ENCODE peak calls at places on chromosomes 13 and 19, in four cellular contexts. K is lower lobe of right lung, D is HCT116, R is adrenal gland. I is an unnamed sample.

GRCh38 chr19:2722541-2723344 is 1.6 kb upstream of the DIRAS1 start:
- DNase-seq in R (peak), D (no peak), K (peak), I (no peak)

GRCh38 chr13:89097994-89098393 is 1426.8 kb downstream of the SLITRK5 start:
- DNase-seq in K (no peak), D (no peak), R (no peak), I (no peak)

GRCh38 chr13:108957369-108958012 is 328.1 kb downstream of the MYO16 start:
- DNase-seq in D (peak), R (peak), K (no peak), I (no peak)

GRCh38 chr19:16435238-16435911 is 36.4 kb downstream of the EPS15L1 start:
- DNase-seq in R (no peak), D (no peak), K (no peak), I (no peak)

GRCh38 chr19:6238256-6238642 is 41.5 kb downstream of the MLLT1 start:
- DNase-seq in R (no peak), K (no peak), D (no peak), I (no peak)

GRCh38 chr19:22607653-22608430 is 26.3 kb upstream of the ZNF492 start:
- DNase-seq in D (no peak), K (no peak), R (no peak), I (no peak)

GRCh38 chr13:99311748-99312492 is 4.7 kb upstream of the GPR183 start:
- DNase-seq in R (peak), D (no peak), K (no peak), I (no peak)

GRCh38 chr13:48296528-48296927 is 7.0 kb upstream of the RB1 start:
- DNase-seq in K (no peak), R (no peak), D (no peak), I (no peak)

GRCh38 chr19:6767357-6768235 is at the start of gene SH2D3A:
- DNase-seq in R (peak), D (peak), K (peak), I (peak)

GRCh38 chr19:18020212-18021067 is 12.5 kb downstream of the ARRDC2 start:
- DNase-seq in R (peak), K (peak), D (no peak), I (no peak)

GRCh38 chr19:7790416-7790815 is 27.4 kb downstream of the CLEC4M start:
- DNase-seq in K (no peak), R (no peak), D (no peak), I (no peak)

GRCh38 chr19:38675611-38676010 is 28.2 kb downstream of the ACTN4 start:
- DNase-seq in R (no peak), K (no peak), D (no peak), I (no peak)

GRCh38 chr19:2282062-2282861 is at the start of gene PEAK3:
- DNase-seq in K (peak), R (peak), D (no peak), I (peak)

GRCh38 chr19:10780368-10780767 is 55.6 kb downstream of the TMED1 start:
- DNase-seq in R (peak), K (peak), D (no peak), I (no peak)

GRCh38 chr19:38389101-38389925 is 816 bp downstream of the SPRED3 start:
- DNase-seq in D (no peak), K (no peak), R (no peak), I (peak)

GRCh38 chr13:34152409-34152808 is 334.5 kb downstream of the RFC3 start:
- DNase-seq in K (no peak), D (no peak), R (no peak), I (no peak)

GRCh38 chr13:100588350-100589177 is at the start of gene GGACT:
- DNase-seq in K (peak), D (peak), R (peak), I (peak)

GRCh38 chr19:31905980-31906948 is 439.1 kb upstream of the ZNF507 start:
- DNase-seq in K (peak), R (no peak), D (no peak), I (no peak)

GRCh38 chr13:50594276-50594970 is 249.1 kb downstream of the DLEU7 start:
- DNase-seq in R (no peak), K (no peak), D (no peak), I (peak)

GRCh38 chr13:59447846-59448620 is 715.7 kb downstream of the DIAPH3 start:
- DNase-seq in K (no peak), D (no peak), R (no peak), I (peak)

GRCh38 chr13:36763322-36763721 is 55.7 kb upstream of the RFXAP start:
- DNase-seq in D (no peak), R (no peak), K (no peak), I (no peak)

GRCh38 chr19:33806434-33806881 is 9.8 kb downstream of the KCTD15 start:
- DNase-seq in K (no peak), D (no peak), R (no peak), I (no peak)

GRCh38 chr13:46631184-46631542 is 78.2 kb downstream of the LRCH1 start:
- DNase-seq in R (no peak), K (no peak), D (no peak), I (no peak)

GRCh38 chr13:46630419-46631183 is 77.6 kb downstream of the LRCH1 start:
- DNase-seq in K (no peak), D (no peak), R (no peak), I (no peak)

GRCh38 chr13:46629811-46630413 is 76.9 kb downstream of the LRCH1 start:
- DNase-seq in K (no peak), R (no peak), D (no peak), I (no peak)

GRCh38 chr13:46627462-46627861 is 74.5 kb downstream of the LRCH1 start:
- DNase-seq in D (no peak), R (no peak), K (no peak), I (no peak)

GRCh38 chr13:46628622-46629365 is 75.8 kb downstream of the LRCH1 start:
- DNase-seq in R (no peak), D (no peak), K (no peak), I (no peak)
- H3K27ac ChIP-seq in R (no peak), D (no peak), K (no peak), I (no peak)

GRCh38 chr19:14957464-14957863 is 16.2 kb downstream of the OR7C2 start:
- DNase-seq in D (no peak), K (no peak), R (no peak), I (no peak)
- H3K4me3 ChIP-seq in D (no peak), K (no peak), R (no peak), I (no peak)

DNA sequence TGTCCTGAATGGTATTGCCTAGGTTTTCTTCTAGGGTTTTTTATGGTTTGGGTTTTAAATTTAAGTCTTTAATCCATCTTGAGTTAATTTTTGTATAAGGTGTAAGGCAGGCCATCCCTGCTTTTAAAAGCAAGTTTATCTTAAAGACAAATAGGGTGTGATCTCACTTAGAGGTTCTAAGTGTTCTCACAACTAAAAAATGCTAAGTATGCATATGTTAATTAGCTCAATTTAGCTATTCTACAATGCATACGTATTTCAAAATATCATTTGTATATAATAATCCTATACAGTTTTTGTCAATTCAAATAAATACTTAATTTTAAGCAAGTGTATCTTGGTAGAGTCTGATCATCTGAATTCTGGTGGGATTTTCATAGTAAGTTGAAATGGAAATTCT is 50.4 kb downstream of the MBNL2 start:
- DNase-seq in R (no peak), D (no peak), K (no peak), I (no peak)
- H3K27ac ChIP-seq in R (no peak), D (peak), K (no peak), I (no peak)

GRCh38 chr19:1260749-1261511 is 8.2 kb upstream of the CIRBP start:
- DNase-seq in D (peak), R (peak), K (peak), I (peak)

GRCh38 chr19:1259206-1259872 is 9.8 kb upstream of the CIRBP start:
- DNase-seq in D (no peak), R (peak), K (peak), I (peak)

GRCh38 chr19:1258707-1259205 is 10.4 kb downstream of the MIDN start:
- DNase-seq in R (no peak), D (no peak), K (no peak), I (no peak)

GRCh38 chr19:1261512-1261862 is 7.6 kb upstream of the CIRBP start:
- DNase-seq in D (no peak), R (no peak), K (peak), I (peak)

DNA sequence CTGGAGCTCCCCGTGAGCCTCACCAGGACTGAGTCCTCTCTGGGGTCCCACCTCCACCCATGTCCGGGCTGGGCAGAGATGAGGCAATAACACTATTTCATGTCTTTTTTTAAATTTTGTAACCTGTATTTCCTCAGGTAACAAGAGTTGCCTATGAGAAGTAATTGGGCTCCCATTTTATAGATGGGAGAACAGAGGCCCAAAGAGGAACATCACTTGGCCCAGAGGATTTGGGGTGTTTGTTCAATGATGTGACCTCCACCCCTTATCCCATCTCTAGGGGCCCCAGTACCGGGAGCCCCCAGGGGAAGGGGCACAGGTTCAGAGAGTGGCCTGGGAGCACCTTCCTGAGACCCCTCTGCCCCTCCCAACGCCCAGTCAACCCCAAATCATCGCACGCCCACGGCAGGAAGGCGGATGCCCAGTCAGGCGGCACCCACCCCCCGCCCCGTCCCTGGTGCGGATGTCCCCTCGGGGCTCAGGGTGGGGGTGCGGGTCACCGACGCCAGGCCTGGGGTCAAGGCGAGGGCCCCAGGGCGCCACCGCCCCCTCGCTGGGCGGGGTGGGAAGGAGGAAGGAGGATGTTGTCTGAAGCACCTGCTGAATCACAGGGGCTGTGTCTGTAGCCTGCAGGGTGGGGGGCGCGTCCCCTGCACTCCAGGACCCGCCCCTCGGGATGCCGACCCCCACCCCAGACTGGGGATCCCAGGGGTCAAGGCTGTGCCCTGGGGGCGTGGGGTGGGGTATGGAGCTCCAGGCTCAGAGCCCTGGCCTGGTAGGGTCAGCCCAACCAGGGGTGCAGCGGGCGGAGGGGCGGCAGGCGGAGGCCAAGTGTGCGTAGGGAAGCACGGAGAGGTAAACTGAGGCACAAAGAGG is 9.0 kb upstream of the CIRBP start:
- DNase-seq in K (peak), D (no peak), R (peak), I (no peak)
- H3K4me3 ChIP-seq in K (peak), D (peak), R (no peak), I (no peak)

GRCh38 chr19:29675120-29675649 is 9.9 kb downstream of the PLEKHF1 start:
- DNase-seq in K (no peak), D (no peak), R (no peak), I (no peak)

GRCh38 chr19:29673451-29674371 is 8.4 kb downstream of the PLEKHF1 start:
- DNase-seq in R (no peak), K (no peak), D (no peak), I (no peak)

GRCh38 chr19:29672933-29673336 is 7.7 kb downstream of the PLEKHF1 start:
- DNase-seq in R (no peak), K (no peak), D (no peak), I (no peak)

GRCh38 chr19:29675650-29676186 is 10.5 kb downstream of the PLEKHF1 start:
- DNase-seq in K (no peak), R (no peak), D (no peak), I (no peak)

GRCh38 chr19:29674374-29675119 is 9.3 kb downstream of the PLEKHF1 start:
- DNase-seq in K (no peak), D (no peak), R (no peak), I (no peak)
- H3K27ac ChIP-seq in K (no peak), D (no peak), R (no peak), I (no peak)

GRCh38 chr13:73898899-73899298 is 235.3 kb downstream of the KLF12 start:
- DNase-seq in K (no peak), R (no peak), D (no peak), I (no peak)
- H3K4me3 ChIP-seq in K (no peak), R (no peak), D (no peak), I (no peak)

GRCh38 chr13:112903071-112903577 is 65.9 kb upstream of the MCF2L start:
- DNase-seq in D (no peak), K (no peak), R (no peak), I (peak)
- H3K27ac ChIP-seq in D (no peak), K (no peak), R (no peak), I (no peak)

GRCh38 chr19:13057147-13057572 is 45.5 kb downstream of the LYL1 start:
- DNase-seq in K (peak), R (no peak), D (no peak), I (peak)
- H3K4me3 ChIP-seq in K (peak), R (no peak), D (no peak), I (no peak)